ENCODE peak calls at places on chromosomes 5 and 9, in eight cellular contexts. E is NCI-H510A treated with DMSO at 0.1 percent for 48 hours; L is breast epithelium; Y is caudate nucleus; U is CD4-positive, alpha-beta T cell; M is BE2C; C is choroid plexus epithelial cell; K is tibial artery. X is an unnamed sample.
A peak's percentile ranks its signal among the peaks of the same experiment; 100 is the strongest.

GRCh38 chr5:143879646-143880045 is 67.7 kb downstream of the HMHB1 start:
- DNase-seq in E (peak; percentile 9), L (no peak), Y (no peak), U (no peak), M (no peak), C (peak; percentile 49), K (no peak), X (no peak)

GRCh38 chr5:103456476-103456875 is 106.1 kb downstream of the NUDT12 start:
- DNase-seq in E (no peak), L (no peak), Y (no peak), U (no peak), M (no peak), C (no peak), K (no peak), X (no peak)

GRCh38 chr5:148499461-148499860 is 115.7 kb downstream of the FBXO38 start:
- DNase-seq in E (no peak), L (no peak), Y (no peak), U (no peak), M (no peak), C (peak; percentile 2), K (no peak), X (no peak)

GRCh38 chr5:10987881-10988504 is 227.0 kb upstream of the DAP start:
- DNase-seq in E (no peak), L (peak; percentile 48), Y (peak; percentile 38), U (peak; percentile 61), M (peak; percentile 70), C (peak; percentile 4), K (no peak), X (peak; percentile 24)

GRCh38 chr9:21555911-21556310 is 73.8 kb upstream of the IFNE start:
- DNase-seq in E (no peak), L (no peak), Y (no peak), U (no peak), M (no peak), C (no peak), K (no peak), X (no peak)

GRCh38 chr5:114957384-114957783 is 212.3 kb downstream of the TRIM36 start:
- DNase-seq in E (no peak), L (no peak), Y (no peak), U (no peak), M (no peak), C (no peak), K (no peak), X (no peak)

GRCh38 chr5:33933723-33934544 is 2.3 kb upstream of the RXFP3 start:
- DNase-seq in E (no peak), L (no peak), Y (no peak), U (no peak), M (no peak), C (peak; percentile 54), K (no peak), X (no peak)

GRCh38 chr5:134590992-134591659 is 41.5 kb downstream of the SAR1B start:
- DNase-seq in E (peak; percentile 22), L (peak; percentile 38), Y (no peak), U (no peak), M (no peak), C (no peak), K (no peak), X (no peak)

GRCh38 chr5:120454094-120454798 is 9.9 kb upstream of the PRR16 start:
- DNase-seq in E (no peak), L (no peak), Y (no peak), U (no peak), M (no peak), C (peak; percentile 95), K (no peak), X (no peak)

GRCh38 chr9:123562844-123563346 is 206.9 kb downstream of the CRB2 start:
- DNase-seq in E (no peak), L (no peak), Y (no peak), U (no peak), M (no peak), C (peak; percentile 83), K (no peak), X (no peak)

GRCh38 chr5:72137826-72138409 is 30.6 kb downstream of the MAP1B start:
- DNase-seq in E (no peak), L (no peak), Y (no peak), U (no peak), M (no peak), C (no peak), K (no peak), X (no peak)

GRCh38 chr9:73132034-73132776 is 19.5 kb upstream of the ANXA1 start:
- DNase-seq in E (peak; percentile 39), L (peak; percentile 91), Y (peak; percentile 4), U (peak; percentile 61), M (no peak), C (peak; percentile 92), K (peak; percentile 81), X (no peak)

GRCh38 chr9:110217656-110218099 is 9.7 kb upstream of the C9orf152 start:
- DNase-seq in E (peak; percentile 61), L (no peak), Y (no peak), U (no peak), M (no peak), C (peak; percentile 77), K (no peak), X (no peak)

GRCh38 chr5:58496488-58496887 is 5.3 kb downstream of the GAPT start:
- DNase-seq in E (no peak), L (no peak), Y (no peak), U (no peak), M (no peak), C (no peak), K (no peak), X (no peak)

GRCh38 chr5:172569862-172570558 is 71.1 kb upstream of the NEURL1B start:
- DNase-seq in E (peak; percentile 38), L (no peak), Y (no peak), U (no peak), M (no peak), C (no peak), K (no peak), X (no peak)

GRCh38 chr9:78967557-78968212 is 604.1 kb upstream of the TLE4 start:
- DNase-seq in E (no peak), L (no peak), Y (no peak), U (no peak), M (no peak), C (no peak), K (no peak), X (no peak)

GRCh38 chr9:22990349-22990748 is 543.7 kb downstream of the DMRTA1 start:
- DNase-seq in E (no peak), L (no peak), Y (no peak), U (no peak), M (no peak), C (no peak), K (no peak), X (no peak)

GRCh38 chr5:122112733-122113558 is 16.4 kb upstream of the ZNF474 start:
- DNase-seq in E (no peak), L (no peak), Y (no peak), U (no peak), M (no peak), C (no peak), K (no peak), X (peak; percentile 49)

GRCh38 chr5:154517781-154518437 is 39.9 kb upstream of the HAND1 start:
- DNase-seq in E (no peak), L (no peak), Y (no peak), U (no peak), M (peak; percentile 55), C (no peak), K (peak; percentile 34), X (no peak)

GRCh38 chr5:149271717-149272558 is at the start of gene AFAP1L1:
- DNase-seq in E (peak; percentile 51), L (no peak), Y (peak; percentile 7), U (no peak), M (peak; percentile 66), C (peak; percentile 53), K (peak; percentile 84), X (no peak)

GRCh38 chr5:133727636-133728035 is 115.3 kb upstream of the FSTL4 start:
- DNase-seq in E (no peak), L (no peak), Y (no peak), U (no peak), M (no peak), C (no peak), K (no peak), X (no peak)

GRCh38 chr5:17305964-17306725 is 88.7 kb downstream of the BASP1 start:
- DNase-seq in E (no peak), L (no peak), Y (no peak), U (no peak), M (peak; percentile 26), C (peak; percentile 90), K (peak; percentile 87), X (no peak)

GRCh38 chr9:21015122-21015815 is 16.2 kb downstream of the HACD4 start:
- DNase-seq in E (no peak), L (no peak), Y (no peak), U (no peak), M (no peak), C (no peak), K (no peak), X (no peak)

X was measured in CMK.